ENCODE peak calls at places on chromosomes 5 and 9, in four cellular contexts. X, D, Y and I are unnamed samples.

GRCh38 chr9:114327749-114328148 is 1.9 kb upstream of the ORM2 start:
- DNase-seq in X (no peak), D (no peak), Y (no peak), I (no peak)

GRCh38 chr5:178467261-178468195 is 122.7 kb downstream of the COL23A1 start:
- DNase-seq in X (peak), D (no peak), Y (no peak), I (no peak)

GRCh38 chr9:115121140-115121710 is 3.3 kb upstream of the TNC start:
- DNase-seq in X (no peak), D (no peak), Y (no peak), I (no peak)

GRCh38 chr9:136541709-136542108 is 4.1 kb downstream of the NOTCH1 start:
- DNase-seq in X (peak), D (no peak), Y (no peak), I (no peak)

GRCh38 chr5:109589239-109589638 is 100.5 kb upstream of the MAN2A1 start:
- DNase-seq in X (no peak), D (no peak), Y (no peak), I (no peak)

GRCh38 chr9:129458663-129459549 is 162.0 kb downstream of the C9orf50 start:
- DNase-seq in X (peak), D (no peak), Y (peak), I (peak)

GRCh38 chr5:170154744-170155143 is 49.0 kb downstream of the FOXI1 start:
- DNase-seq in X (no peak), D (no peak), Y (no peak), I (no peak)

GRCh38 chr5:154260224-154260859 is 69.8 kb downstream of the GALNT10 start:
- DNase-seq in X (no peak), D (no peak), Y (no peak), I (no peak)

GRCh38 chr5:43677241-43677640 is 74.3 kb downstream of the NNT start:
- DNase-seq in X (no peak), D (no peak), Y (no peak), I (no peak)

GRCh38 chr9:23005061-23005690 is 558.6 kb downstream of the DMRTA1 start:
- DNase-seq in X (peak), D (no peak), Y (no peak), I (no peak)

GRCh38 chr9:107734231-107735014 is 244.9 kb upstream of the KLF4 start:
- DNase-seq in X (no peak), D (no peak), Y (no peak), I (no peak)

GRCh38 chr5:34499001-34499734 is 157.0 kb upstream of the RAI14 start:
- DNase-seq in X (no peak), D (no peak), Y (peak), I (peak)

GRCh38 chr9:98500337-98500919 is 208.3 kb downstream of the GABBR2 start:
- DNase-seq in X (no peak), D (no peak), Y (no peak), I (no peak)

GRCh38 chr9:100927778-100928177 is 100.7 kb upstream of the PLPPR1 start:
- DNase-seq in X (no peak), D (no peak), Y (no peak), I (no peak)

GRCh38 chr5:138455191-138455930 is 9.9 kb upstream of the EGR1 start:
- DNase-seq in X (peak), D (no peak), Y (no peak), I (no peak)

GRCh38 chr5:40615586-40616193 is 64.0 kb upstream of the PTGER4 start:
- DNase-seq in X (no peak), D (no peak), Y (no peak), I (no peak)

GRCh38 chr5:137199966-137200365 is 299.2 kb downstream of the SPOCK1 start:
- DNase-seq in X (peak), D (no peak), Y (no peak), I (no peak)

GRCh38 chr9:85527331-85528015 is 214.3 kb downstream of the AGTPBP1 start:
- DNase-seq in X (peak), D (no peak), Y (no peak), I (no peak)

GRCh38 chr5:169796731-169797130 is 159.7 kb downstream of the DOCK2 start:
- DNase-seq in X (no peak), D (no peak), Y (no peak), I (no peak)

GRCh38 chr5:116378007-116378831 is 196.4 kb downstream of the SEMA6A start:
- DNase-seq in X (no peak), D (no peak), Y (no peak), I (no peak)

GRCh38 chr5:58924306-58924705 is 341.4 kb downstream of the RAB3C start:
- DNase-seq in X (peak), D (no peak), Y (no peak), I (no peak)

GRCh38 chr5:173530547-173530946 is 85.9 kb downstream of the BOD1 start:
- DNase-seq in X (no peak), D (no peak), Y (no peak), I (no peak)

GRCh38 chr9:20940447-20941176 is 90.8 kb downstream of the HACD4 start:
- DNase-seq in X (no peak), D (no peak), Y (no peak), I (no peak)

GRCh38 chr9:69086769-69087168 is 51.2 kb downstream of the FXN start:
- DNase-seq in X (no peak), D (no peak), Y (no peak), I (no peak)

GRCh38 chr5:43314724-43315123 is 1.5 kb upstream of the HMGCS1 start:
- DNase-seq in X (no peak), D (no peak), Y (no peak), I (no peak)

GRCh38 chr9:38292480-38292879 is 100.0 kb upstream of the ALDH1B1 start:
- DNase-seq in X (no peak), D (no peak), Y (no peak), I (no peak)

GRCh38 chr5:93941897-93942296 is 200.5 kb upstream of the POU5F2 start:
- DNase-seq in X (no peak), D (no peak), Y (no peak), I (no peak)

GRCh38 chr9:99249619-99250018 is 27.5 kb downstream of the SEC61B start:
- DNase-seq in X (no peak), D (no peak), Y (peak), I (peak)

GRCh38 chr5:94908889-94909480 is 290.5 kb downstream of the SLF1 start:
- DNase-seq in X (peak), D (no peak), Y (no peak), I (peak)

GRCh38 chr9:33025572-33026347 is 687 bp downstream of the DNAJA1 start:
- DNase-seq in X (peak), D (peak), Y (peak), I (peak)

GRCh38 chr5:59746261-59746765 is 147.2 kb downstream of the PDE4D start:
- DNase-seq in X (peak), D (no peak), Y (no peak), I (no peak)

GRCh38 chr5:136031713-136032112 is 2.9 kb downstream of the TGFBI start:
- DNase-seq in X (no peak), D (no peak), Y (no peak), I (no peak)

GRCh38 chr9:25472085-25472607 is 206.1 kb downstream of the TUSC1 start:
- DNase-seq in X (no peak), D (no peak), Y (no peak), I (no peak)

GRCh38 chr5:38719916-38720315 is 125.9 kb upstream of the OSMR start:
- DNase-seq in X (peak), D (no peak), Y (no peak), I (no peak)

GRCh38 chr5:83608122-83608521 is 112.5 kb downstream of the HAPLN1 start:
- DNase-seq in X (peak), D (no peak), Y (no peak), I (no peak)

GRCh38 chr9:2120926-2121689 is 106.0 kb downstream of the SMARCA2 start:
- DNase-seq in X (no peak), D (no peak), Y (no peak), I (no peak)